ENCODE peak calls at places on chromosomes 5 and 9, in six cellular contexts. W is H1, P is adrenal gland, G is transverse colon, V is tibial artery, Z is astrocyte. E is an unnamed sample.

GRCh38 chr5:110634475-110634874 is 92.0 kb downstream of the TMEM232 start:
- DNase-seq in W (no peak), V (no peak), P (no peak), Z (no peak), G (no peak), E (no peak)

GRCh38 chr5:74624501-74624900 is 16.0 kb downstream of the ENC1 start:
- DNase-seq in W (no peak), P (no peak), G (no peak), V (no peak), Z (peak; percentile 66), E (no peak)

GRCh38 chr9:125829743-125830142 is 82.6 kb downstream of the PBX3 start:
- DNase-seq in W (no peak), Z (no peak), V (peak; percentile 26), G (no peak), P (no peak), E (no peak)

GRCh38 chr9:12441509-12441908 is 251.7 kb upstream of the TYRP1 start:
- DNase-seq in Z (no peak), G (no peak), V (no peak), W (no peak), P (no peak), E (no peak)

GRCh38 chr9:22044583-22044982 is 35.5 kb upstream of the CDKN2B start:
- DNase-seq in V (no peak), Z (peak; percentile 92), P (no peak), G (no peak), W (no peak), E (peak; percentile 37)

GRCh38 chr9:98108540-98109031 is 10.4 kb downstream of the TRIM14 start:
- DNase-seq in Z (no peak), P (no peak), V (no peak), W (no peak), G (no peak), E (no peak)

GRCh38 chr9:128034821-128035764 is 32.0 kb downstream of the NAIF1 start:
- DNase-seq in V (peak; percentile 45), G (peak; percentile 75), P (peak; percentile 81), W (peak; percentile 79), Z (peak; percentile 40), E (no peak)

GRCh38 chr5:7576023-7576715 is 180.2 kb downstream of the ADCY2 start:
- DNase-seq in P (no peak), V (no peak), G (peak; percentile 13), Z (no peak), W (no peak), E (no peak)

GRCh38 chr5:75053286-75054109 is 1.1 kb upstream of the GCNT4 start:
- DNase-seq in W (peak; percentile 70), G (peak; percentile 63), V (peak; percentile 34), P (peak; percentile 65), Z (peak; percentile 73), E (no peak)

GRCh38 chr5:7012057-7012456 is 298.8 kb downstream of the TENT4A start:
- DNase-seq in W (no peak), Z (no peak), P (no peak), G (no peak), V (no peak), E (no peak)

GRCh38 chr5:81787843-81788242 is 36.9 kb upstream of the SSBP2 start:
- DNase-seq in Z (peak; percentile 69), P (peak; percentile 82), W (peak; percentile 54), G (peak; percentile 55), V (peak; percentile 88), E (peak; percentile 27)

GRCh38 chr9:115213777-115214428 is 95.9 kb upstream of the TNC start:
- DNase-seq in G (no peak), V (no peak), W (no peak), Z (peak; percentile 97), P (no peak), E (peak; percentile 73)

GRCh38 chr5:158155087-158155486 is 296.1 kb upstream of the CLINT1 start:
- DNase-seq in Z (no peak), P (no peak), G (no peak), V (no peak), W (no peak), E (no peak)

GRCh38 chr9:73114058-73114457 is 37.6 kb upstream of the ANXA1 start:
- DNase-seq in V (no peak), W (no peak), P (no peak), G (no peak), Z (no peak), E (no peak)

GRCh38 chr9:81477669-81478068 is 211.7 kb downstream of the TLE1 start:
- DNase-seq in W (no peak), V (no peak), Z (no peak), P (no peak), G (no peak), E (peak; percentile 74)

GRCh38 chr5:112586596-112587062 is 151.1 kb upstream of the APC start:
- DNase-seq in Z (no peak), W (no peak), P (no peak), V (no peak), G (no peak), E (no peak)

GRCh38 chr9:13690595-13690994 is 411.1 kb upstream of the MPDZ start:
- DNase-seq in G (no peak), P (no peak), V (no peak), Z (peak; percentile 9), W (no peak), E (no peak)

GRCh38 chr5:79499640-79500273 is 14.2 kb downstream of the HOMER1 start:
- DNase-seq in V (no peak), G (no peak), P (no peak), W (no peak), Z (no peak), E (no peak)

GRCh38 chr5:100623719-100624118 is 88.5 kb downstream of the FAM174A start:
- DNase-seq in Z (peak; percentile 15), V (no peak), G (no peak), P (no peak), W (no peak), E (no peak)

GRCh38 chr5:156543348-156543747 is 216.4 kb downstream of the SGCD start:
- DNase-seq in W (no peak), Z (no peak), V (no peak), P (no peak), G (no peak), E (no peak)

GRCh38 chr9:16363916-16364315 is 506.6 kb downstream of the BNC2 start:
- DNase-seq in G (no peak), Z (no peak), W (no peak), P (no peak), V (no peak), E (no peak)

GRCh38 chr5:81789033-81789432 is 38.1 kb upstream of the SSBP2 start:
- DNase-seq in P (no peak), G (no peak), V (no peak), W (no peak), Z (peak; percentile 50), E (no peak)

GRCh38 chr5:178221203-178221771 is 11.3 kb downstream of the PHYKPL start:
- DNase-seq in G (peak; percentile 3), V (no peak), Z (no peak), W (no peak), P (no peak), E (no peak)
- H3K36me3 ChIP-seq in G (no peaks in the 10 kb centered on the region), V (peaks cover 74% of the 10 kb centered on the region), Z (peaks cover 17% of the 10 kb centered on the region), W (peaks cover 15% of the 10 kb centered on the region), P (no peaks in the 10 kb centered on the region), E (peaks cover 10% of the 10 kb centered on the region)

DNA sequence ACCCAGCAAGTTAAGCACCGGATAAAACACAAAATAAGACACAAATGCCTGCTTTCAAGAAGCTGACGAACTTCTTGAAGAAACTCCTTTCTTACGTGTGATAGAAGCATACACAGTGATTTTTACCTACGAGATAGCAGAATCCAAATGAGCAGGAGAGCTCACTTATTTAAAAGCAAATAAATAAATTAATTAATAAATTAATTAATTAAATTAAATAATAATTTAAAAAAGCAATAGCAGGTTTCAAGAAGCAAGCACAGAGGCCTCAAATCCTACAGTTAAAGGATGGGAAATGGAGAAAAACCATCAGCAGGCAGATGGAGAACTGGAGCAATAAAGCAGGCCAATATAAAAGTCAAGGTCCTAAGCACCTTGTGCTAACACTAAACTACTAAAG is 17.3 kb downstream of the LEAP2 start:
- DNase-seq in W (no peak), V (no peak), G (no peak), Z (no peak), P (no peak), E (no peak)
- H3K36me3 ChIP-seq in W (peaks cover 53% of the 10 kb centered on the region), V (peaks cover 94% of the 10 kb centered on the region), G (peaks cover 68% of the 10 kb centered on the region), Z (peaks cover 82% of the 10 kb centered on the region), P (no peaks in the 10 kb centered on the region), E (peaks cover 15% of the 10 kb centered on the region)

GRCh38 chr5:115541586-115541985 is 3.0 kb downstream of the FEM1C start:
- DNase-seq in V (no peak), P (no peak), G (no peak), Z (no peak), W (no peak), E (no peak)
- H3K36me3 ChIP-seq in V (no peaks in the 10 kb centered on the region), P (no peaks in the 10 kb centered on the region), G (no peaks in the 10 kb centered on the region), Z (peaks cover 33% of the 10 kb centered on the region), W (peaks cover 5% of the 10 kb centered on the region), E (peaks cover 2% of the 10 kb centered on the region)

GRCh38 chr9:138066049-138066448 is 188.5 kb downstream of the CACNA1B start:
- DNase-seq in P (no peak), W (no peak), Z (no peak), V (no peak), G (no peak), E (no peak)

GRCh38 chr9:138067594-138068367 is 190.2 kb downstream of the CACNA1B start:
- DNase-seq in V (no peak), W (peak; percentile 37), G (no peak), Z (no peak), P (no peak), E (no peak)

GRCh38 chr9:138070815-138071214 is 193.2 kb downstream of the CACNA1B start:
- DNase-seq in Z (no peak), V (no peak), G (no peak), W (peak; percentile 33), P (no peak), E (no peak)

GRCh38 chr9:138069731-138070456 is 192.3 kb downstream of the CACNA1B start:
- DNase-seq in V (no peak), P (no peak), G (no peak), Z (no peak), W (peak; percentile 47), E (no peak)

GRCh38 chr9:138068601-138069035 is 191.0 kb downstream of the CACNA1B start:
- DNase-seq in G (no peak), W (peak; percentile 48), Z (no peak), V (no peak), P (peak; percentile 5), E (no peak)
- H3K36me3 ChIP-seq in G (no peaks in the 10 kb centered on the region), W (no peaks in the 10 kb centered on the region), Z (no peaks in the 10 kb centered on the region), V (no peaks in the 10 kb centered on the region), P (no peaks in the 10 kb centered on the region), E (no peaks in the 10 kb centered on the region)

GRCh38 chr9:36218411-36218901 is 27.7 kb downstream of the CLTA start:
- DNase-seq in P (no peak), G (no peak), W (no peak), Z (no peak), V (no peak), E (no peak)
- H3K36me3 ChIP-seq in P (no peaks in the 10 kb centered on the region), G (peaks cover 75% of the 10 kb centered on the region), W (peaks cover 40% of the 10 kb centered on the region), Z (peaks cover 40% of the 10 kb centered on the region), V (peaks cover 85% of the 10 kb centered on the region), E (peaks cover 19% of the 10 kb centered on the region)

GRCh38 chr9:32992596-32993238 is 8.7 kb downstream of the APTX start:
- DNase-seq in G (no peak), Z (no peak), P (no peak), V (no peak), W (no peak), E (no peak)
- H3K36me3 ChIP-seq in G (peaks cover 21% of the 10 kb centered on the region), Z (peaks cover 21% of the 10 kb centered on the region), P (no peaks in the 10 kb centered on the region), V (peaks cover 52% of the 10 kb centered on the region), W (peaks cover 28% of the 10 kb centered on the region), E (peaks cover 4% of the 10 kb centered on the region)

E was measured in BJ.